ENCODE peak calls at places on chromosomes 12 and 14, in four cellular contexts. One of them, this sample, is unnamed.

GRCh38 chr14:35932659-35933159 is 106.6 kb downstream of the BRMS1L start:
- DNase-seq in GM12891: no peak
- DNase-seq in activated gamma-delta T cell treated with Interleukin-2 at 50 U/mL for 16 hours: peak; percentile 11
- DNase-seq in A549: no peak
- DNase-seq in this sample: no peak

GRCh38 chr12:109723311-109723791 is 9.7 kb downstream of the FAM222A start:
- DNase-seq in GM12891: no peak
- DNase-seq in activated gamma-delta T cell treated with Interleukin-2 at 50 U/mL for 16 hours: no peak
- DNase-seq in A549: no peak
- DNase-seq in this sample: no peak

GRCh38 chr12:59030415-59030814 is 110.1 kb upstream of the LRIG3 start:
- DNase-seq in GM12891: no peak
- DNase-seq in activated gamma-delta T cell treated with Interleukin-2 at 50 U/mL for 16 hours: no peak
- DNase-seq in A549: no peak
- DNase-seq in this sample: no peak

GRCh38 chr14:20503905-20504304 is 1.4 kb upstream of the RNASE10 start:
- DNase-seq in GM12891: no peak
- DNase-seq in activated gamma-delta T cell treated with Interleukin-2 at 50 U/mL for 16 hours: no peak
- DNase-seq in A549: no peak
- DNase-seq in this sample: no peak

GRCh38 chr12:130981156-130981789 is 27.6 kb downstream of the ADGRD1 start:
- DNase-seq in GM12891: no peak
- DNase-seq in activated gamma-delta T cell treated with Interleukin-2 at 50 U/mL for 16 hours: no peak
- DNase-seq in A549: no peak
- DNase-seq in this sample: no peak

GRCh38 chr12:109157986-109158385 is 41.6 kb downstream of the ACACB start:
- DNase-seq in GM12891: no peak
- DNase-seq in activated gamma-delta T cell treated with Interleukin-2 at 50 U/mL for 16 hours: no peak
- DNase-seq in A549: no peak
- DNase-seq in this sample: no peak

GRCh38 chr14:51004352-51004800 is 60.1 kb upstream of the PYGL start:
- DNase-seq in GM12891: no peak
- DNase-seq in activated gamma-delta T cell treated with Interleukin-2 at 50 U/mL for 16 hours: no peak
- DNase-seq in A549: peak; percentile 73
- DNase-seq in this sample: no peak

GRCh38 chr12:68977909-68978610 is 45.1 kb upstream of the CPM start:
- DNase-seq in GM12891: no peak
- DNase-seq in activated gamma-delta T cell treated with Interleukin-2 at 50 U/mL for 16 hours: no peak
- DNase-seq in A549: no peak
- DNase-seq in this sample: no peak

GRCh38 chr14:94582851-94583250 is 1.6 kb downstream of the SERPINA5 start:
- DNase-seq in GM12891: no peak
- DNase-seq in activated gamma-delta T cell treated with Interleukin-2 at 50 U/mL for 16 hours: no peak
- DNase-seq in A549: no peak
- DNase-seq in this sample: no peak